ENCODE peak calls at places on chromosomes 16 and 17, in five cellular contexts. E is GM12878, V is K562, J is HCT116, Y is SK-N-SH. G is an unnamed sample.

GRCh38 chr16:67490330-67491096 is 7.2 kb upstream of the AGRP start:
- DNase-seq in E (no peak), V (no peak), J (no peak), Y (no peak), G (peak)

GRCh38 chr17:57203076-57203475 is 53.2 kb upstream of the MSI2 start:
- DNase-seq in E (no peak), V (no peak), J (no peak), Y (no peak), G (no peak)

GRCh38 chr17:8073627-8074485 is 13.7 kb downstream of the ALOX12B start:
- DNase-seq in E (no peak), V (peak), J (peak), Y (peak), G (peak)

GRCh38 chr16:88338111-88338510 is 44.6 kb upstream of the ZNF469 start:
- DNase-seq in E (no peak), V (peak), J (no peak), Y (no peak), G (no peak)

GRCh38 chr16:25747160-25747758 is 55.5 kb downstream of the HS3ST4 start:
- DNase-seq in E (no peak), V (peak), J (no peak), Y (no peak), G (peak)

GRCh38 chr17:81867123-81867951 is 3.8 kb downstream of the ARHGDIA start:
- DNase-seq in E (no peak), V (peak), J (no peak), Y (peak), G (peak)

GRCh38 chr16:50862818-50863672 is 121.2 kb downstream of the CYLD start:
- DNase-seq in E (no peak), V (no peak), J (no peak), Y (peak), G (no peak)

GRCh38 chr17:81341347-81342061 is 46.4 kb upstream of the SLC38A10 start:
- DNase-seq in E (no peak), V (no peak), J (no peak), Y (no peak), G (no peak)

GRCh38 chr16:69522732-69523404 is 42.9 kb upstream of the NFAT5 start:
- DNase-seq in E (no peak), V (peak), J (peak), Y (peak), G (peak)

GRCh38 chr17:1546292-1546922 is 16.2 kb downstream of the PITPNA start:
- DNase-seq in E (no peak), V (no peak), J (no peak), Y (no peak), G (no peak)

GRCh38 chr17:37373530-37374159 is 2.1 kb upstream of the C17orf78 start:
- DNase-seq in E (no peak), V (peak), J (peak), Y (peak), G (peak)

GRCh38 chr17:20206591-20206990 is 197.4 kb downstream of the SPECC1 start:
- DNase-seq in E (no peak), V (no peak), J (no peak), Y (no peak), G (no peak)

GRCh38 chr16:83903739-83904138 is 4.8 kb downstream of the MLYCD start:
- DNase-seq in E (no peak), V (no peak), J (no peak), Y (no peak), G (no peak)

GRCh38 chr17:35698800-35699199 is 32.6 kb upstream of the RASL10B start:
- DNase-seq in E (no peak), V (no peak), J (no peak), Y (no peak), G (no peak)

GRCh38 chr16:54125751-54126655 is 160.6 kb downstream of the IRX3 start:
- DNase-seq in E (no peak), V (no peak), J (no peak), Y (no peak), G (no peak)

GRCh38 chr16:13856811-13857511 is 63.0 kb upstream of the ERCC4 start:
- DNase-seq in E (no peak), V (no peak), J (no peak), Y (no peak), G (no peak)

GRCh38 chr16:14351647-14352046 is 278.4 kb downstream of the PARN start:
- DNase-seq in E (no peak), V (no peak), J (no peak), Y (no peak), G (no peak)

GRCh38 chr17:60585887-60586286 is 14.1 kb upstream of the PPM1D start:
- DNase-seq in E (no peak), V (no peak), J (no peak), Y (no peak), G (no peak)

GRCh38 chr16:27925612-27926011 is 137.9 kb downstream of the GSG1L start:
- DNase-seq in E (no peak), V (no peak), J (no peak), Y (peak), G (no peak)

GRCh38 chr17:83152745-83153611 is 73.6 kb downstream of the METRNL start:
- DNase-seq in E (no peak), V (no peak), J (no peak), Y (peak), G (no peak)

GRCh38 chr17:39573447-39574298 is 34.0 kb downstream of the NEUROD2 start:
- DNase-seq in E (no peak), V (peak), J (peak), Y (peak), G (peak)

GRCh38 chr17:47935961-47936360 is 5.4 kb upstream of the PNPO start:
- DNase-seq in E (no peak), V (peak), J (peak), Y (no peak), G (no peak)

GRCh38 chr17:56902350-56902749 is 11.5 kb downstream of the TRIM25 start:
- DNase-seq in E (no peak), V (no peak), J (no peak), Y (no peak), G (no peak)

GRCh38 chr17:4314618-4315017 is 50.8 kb upstream of the ANKFY1 start:
- DNase-seq in E (no peak), V (no peak), J (no peak), Y (no peak), G (no peak)

GRCh38 chr17:12605222-12605621 is 60.5 kb upstream of the MYOCD start:
- DNase-seq in E (no peak), V (no peak), J (no peak), Y (no peak), G (no peak)

GRCh38 chr17:32930512-32930911 is 2.6 kb downstream of the TMEM98 start:
- DNase-seq in E (no peak), V (no peak), J (no peak), Y (no peak), G (no peak)

GRCh38 chr17:74531231-74531761 is at the start of gene CD300LB:
- DNase-seq in E (no peak), V (no peak), J (no peak), Y (no peak), G (no peak)

GRCh38 chr17:68089881-68090280 is 54.3 kb downstream of the KPNA2 start:
- DNase-seq in E (no peak), V (peak), J (peak), Y (no peak), G (peak)

GRCh38 chr16:14378131-14378551 is 251.9 kb downstream of the PARN start:
- DNase-seq in E (no peak), V (peak), J (peak), Y (no peak), G (no peak)

GRCh38 chr16:8955828-8956227 is 7.9 kb downstream of the USP7 start:
- DNase-seq in E (no peak), V (no peak), J (no peak), Y (peak), G (no peak)

GRCh38 chr17:74324521-74324920 is 1.5 kb upstream of the KIF19 start:
- DNase-seq in E (no peak), V (no peak), J (no peak), Y (no peak), G (no peak)

GRCh38 chr17:59332890-59333377 is 1.5 kb downstream of the YPEL2 start:
- DNase-seq in E (no peak), V (no peak), J (no peak), Y (no peak), G (no peak)

GRCh38 chr17:29045734-29046133 is 2.8 kb downstream of the PIPOX start:
- DNase-seq in E (no peak), V (no peak), J (no peak), Y (no peak), G (no peak)

GRCh38 chr17:79205688-79206205 is 131.1 kb downstream of the ENGASE start:
- DNase-seq in E (no peak), V (no peak), J (no peak), Y (no peak), G (no peak)
- TF ChIP-seq JUND in E (no peak), V (no peak), J (no peak), Y (no peak), G (no peak)

DNA sequence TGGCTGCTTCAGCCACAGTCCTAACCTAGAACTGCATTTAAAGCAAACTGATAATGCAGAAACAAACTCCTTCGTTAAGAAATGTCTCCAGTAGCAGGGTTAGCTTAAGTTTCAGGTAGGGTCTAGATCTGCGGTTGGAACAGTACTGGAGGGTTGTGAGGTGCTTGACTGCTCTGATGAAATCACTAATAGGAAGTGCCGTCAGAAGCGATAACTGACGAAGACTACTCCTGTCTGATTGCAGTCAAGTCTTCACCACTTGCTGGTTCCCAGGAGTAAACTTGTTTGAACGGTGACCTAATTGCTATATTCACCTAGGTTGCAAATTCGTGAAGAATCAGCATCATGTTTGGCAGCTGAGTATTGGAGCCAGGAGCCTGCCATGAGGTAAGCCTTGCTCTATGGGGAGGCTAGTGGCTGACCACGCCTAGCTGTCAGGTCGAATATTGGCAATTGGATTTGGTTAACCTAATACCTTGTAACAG is 24.5 kb downstream of the TRPV2 start:
- DNase-seq in E (no peak), V (no peak), J (no peak), Y (no peak), G (no peak)
- TF ChIP-seq JUND in E (no peak), V (no peak), J (peak), Y (no peak), G (no peak)

DNA sequence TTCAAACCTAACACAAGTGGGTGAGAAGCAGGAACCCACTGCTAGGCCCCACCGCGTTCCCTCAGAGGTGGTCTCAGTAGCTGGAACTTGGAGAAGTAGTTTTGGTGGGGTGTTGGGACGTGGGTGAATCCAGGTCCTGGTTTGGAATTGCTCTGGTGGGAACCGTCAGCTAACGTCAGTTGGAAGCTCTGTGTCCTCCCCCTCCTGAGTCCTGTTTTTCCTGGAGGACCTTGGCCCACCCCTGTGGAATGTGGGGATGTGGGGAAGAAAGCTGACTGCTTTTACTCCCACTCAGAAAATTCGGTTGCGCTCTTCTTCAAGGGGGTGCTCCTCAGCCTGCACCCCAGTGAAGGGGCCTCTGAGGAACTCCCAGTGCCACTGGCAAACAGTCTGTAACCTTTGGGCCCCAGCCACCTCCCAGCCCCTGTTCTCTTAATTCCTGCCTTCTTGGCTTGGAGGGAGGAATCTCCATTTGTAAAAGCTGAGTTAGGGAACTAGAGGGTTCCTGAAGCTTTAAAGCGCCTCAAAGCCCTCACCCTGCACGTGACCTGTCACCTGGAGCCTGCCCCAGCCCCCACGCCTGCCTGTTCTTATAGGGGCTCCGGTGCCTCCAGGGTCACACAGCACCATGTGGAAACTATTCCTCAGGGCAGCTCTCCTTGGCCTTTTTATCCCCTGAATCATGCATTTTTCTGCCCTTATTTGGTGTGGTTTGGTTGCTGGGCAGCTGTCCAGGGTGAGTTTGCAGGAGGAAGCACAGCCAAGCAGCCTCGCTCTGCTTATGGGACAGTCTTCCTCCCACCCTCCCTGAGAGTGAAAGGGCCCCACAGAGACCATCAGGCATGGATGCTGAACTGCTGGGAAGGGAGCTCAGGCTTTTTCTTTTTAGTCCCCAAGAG is 16.2 kb upstream of the NAGLU start:
- DNase-seq in E (no peak), V (peak), J (peak), Y (no peak), G (peak)
- TF ChIP-seq JUND in E (no peak), V (no peak), J (peak), Y (peak), G (no peak)

GRCh38 chr17:62966426-62967110 is 533 bp downstream of the TANC2 start:
- DNase-seq in E (no peak), V (peak), J (no peak), Y (no peak), G (peak)
- TF ChIP-seq JUND in E (no peak), V (no peak), J (no peak), Y (no peak), G (no peak)

GRCh38 chr17:42751628-42752027 is 6.8 kb upstream of the EZH1 start:
- DNase-seq in E (no peak), V (peak), J (no peak), Y (no peak), G (no peak)

GRCh38 chr17:42750730-42751356 is 6.0 kb upstream of the EZH1 start:
- DNase-seq in E (no peak), V (peak), J (no peak), Y (no peak), G (no peak)

GRCh38 chr17:42748202-42748905 is 3.5 kb upstream of the EZH1 start:
- DNase-seq in E (no peak), V (no peak), J (no peak), Y (no peak), G (no peak)

GRCh38 chr17:42744806-42745617 is at the start of gene EZH1:
- DNase-seq in E (peak), V (peak), J (peak), Y (peak), G (peak)

DNA sequence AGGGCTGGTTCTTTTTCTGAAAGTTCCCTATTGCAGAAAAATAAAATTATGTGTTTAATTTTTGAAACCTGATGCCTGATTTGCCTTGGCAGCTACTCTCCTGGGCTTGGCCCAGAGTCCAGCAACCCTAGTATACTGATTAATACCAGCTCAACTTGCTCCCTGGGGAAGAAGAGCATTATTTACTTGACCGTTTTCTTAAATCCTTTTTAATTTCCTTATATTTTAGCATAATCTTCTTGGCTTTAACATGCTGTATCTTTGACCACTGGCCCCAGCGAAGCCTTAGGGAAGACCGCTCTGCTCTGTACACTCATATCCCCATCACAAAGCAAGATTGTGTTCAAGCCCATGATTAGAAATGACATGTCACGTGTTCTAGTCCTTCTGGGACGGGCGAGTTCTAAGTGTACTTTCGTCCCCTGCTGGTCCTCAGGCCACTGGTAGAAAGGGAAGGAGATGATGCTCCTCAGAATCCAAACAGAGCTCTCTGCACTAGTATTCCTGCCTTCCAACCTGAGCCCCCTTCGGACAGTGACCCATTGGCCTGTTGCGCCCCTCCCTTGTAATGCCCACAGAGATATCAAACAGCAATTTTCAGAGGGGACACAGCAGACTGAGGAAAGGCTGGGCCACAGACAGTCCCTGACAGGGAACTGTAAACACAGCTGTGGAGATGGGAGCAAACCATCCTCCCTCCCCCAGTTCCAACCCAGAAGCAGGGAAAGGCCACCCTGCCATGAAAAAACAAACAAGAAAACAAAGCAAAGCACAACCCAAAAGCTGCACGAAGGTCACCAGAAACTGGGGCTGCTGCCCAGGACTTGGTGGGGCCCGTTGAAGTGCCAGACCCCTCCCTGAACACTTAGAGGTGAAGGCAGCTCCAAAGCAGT is 4.3 kb upstream of the EZH1 start:
- DNase-seq in E (no peak), V (no peak), J (no peak), Y (no peak), G (no peak)
- TF ChIP-seq JUND in E (no peak), V (no peak), J (no peak), Y (no peak), G (no peak)

GRCh38 chr16:648071-648785 is 937 bp upstream of the WDR90 start:
- DNase-seq in E (no peak), V (no peak), J (no peak), Y (peak), G (no peak)
- TF ChIP-seq JUND in E (no peak), V (no peak), J (no peak), Y (no peak), G (no peak)

DNA sequence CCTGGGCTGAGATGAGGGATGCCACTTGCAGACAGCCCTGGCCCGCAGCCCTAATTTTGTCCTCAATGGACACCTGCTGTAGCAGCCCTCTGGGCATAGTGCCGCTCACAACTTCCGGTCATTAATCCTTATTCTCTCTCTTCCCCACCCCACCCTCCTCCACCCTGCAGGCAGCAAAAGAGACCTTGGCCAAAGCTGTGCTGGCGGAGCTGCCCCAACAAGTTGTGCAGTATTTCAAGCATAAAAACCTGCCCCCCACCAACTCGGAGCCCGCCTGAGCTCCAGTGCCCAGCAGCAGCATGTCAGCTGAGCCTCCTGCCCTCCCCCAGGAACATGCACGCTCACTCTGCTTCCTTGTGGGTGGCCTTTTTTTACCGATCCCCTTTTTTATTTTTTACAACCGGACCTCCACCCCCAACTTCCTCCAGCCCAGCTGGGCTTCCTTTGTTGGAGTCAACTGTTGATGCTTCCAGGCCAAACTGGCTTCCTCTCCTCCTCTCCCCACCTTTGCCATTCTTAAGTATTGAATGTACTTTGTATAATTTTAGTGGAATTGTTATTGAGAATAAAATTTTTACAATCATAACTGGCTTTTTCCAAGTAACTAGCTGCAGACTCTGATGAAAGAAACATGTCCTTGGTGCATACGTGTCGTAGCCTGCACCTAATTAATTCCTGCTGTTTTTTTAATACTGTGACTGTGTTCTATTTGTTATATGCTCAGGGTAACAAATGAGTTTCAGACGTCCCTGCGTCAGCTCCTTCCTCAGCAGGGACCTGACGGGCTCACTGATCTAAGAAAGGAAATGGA is 38.3 kb downstream of the PSME3IP1 start:
- DNase-seq in E (no peak), V (no peak), J (no peak), Y (peak), G (no peak)
- TF ChIP-seq JUND in E (no peak), V (no peak), J (no peak), Y (no peak), G (no peak)

GRCh38 chr16:3434373-3434772 is 8.9 kb downstream of the ZNF597 start:
- DNase-seq in E (no peak), V (no peak), J (no peak), Y (no peak), G (no peak)

GRCh38 chr16:3431779-3432219 is 11.5 kb downstream of the ZNF597 start:
- DNase-seq in E (no peak), V (peak), J (no peak), Y (peak), G (no peak)
- TF ChIP-seq JUND in E (no peak), V (no peak), J (no peak), Y (no peak), G (no peak)

GRCh38 chr17:75604034-75604695 is 16.6 kb downstream of the MYO15B start:
- DNase-seq in E (no peak), V (no peak), J (no peak), Y (no peak), G (no peak)
- TF ChIP-seq JUND in E (no peak), V (no peak), J (no peak), Y (no peak), G (no peak)

GRCh38 chr17:50853015-50853615 is 13.0 kb downstream of the TOB1 start:
- DNase-seq in E (no peak), V (no peak), J (no peak), Y (no peak), G (no peak)
- TF ChIP-seq JUND in E (no peak), V (no peak), J (no peak), Y (no peak), G (no peak)